ENCODE peak calls at places on chromosomes 16 and 17, in seven cellular contexts. T, R, G, X, C, P and S are unnamed samples.

GRCh38 chr16:20359997-20360396 is 7.5 kb upstream of the UMOD start:
- DNase-seq in P (peak), C (no peak), X (no peak), G (peak), R (no peak), T (no peak), S (no peak)

GRCh38 chr17:83057793-83058477 is 21.5 kb upstream of the METRNL start:
- DNase-seq in P (peak), T (no peak), C (no peak), G (no peak), X (no peak), R (peak), S (no peak)

GRCh38 chr17:78759203-78759968 is 22.7 kb downstream of the CYTH1 start:
- DNase-seq in T (peak), X (peak), R (no peak), G (no peak), P (no peak), C (no peak), S (no peak)

GRCh38 chr16:80591071-80591935 is 50.5 kb downstream of the DYNLRB2 start:
- DNase-seq in T (no peak), C (no peak), P (no peak), R (no peak), G (no peak), X (no peak), S (no peak)

GRCh38 chr17:53390575-53390974 is 432.2 kb upstream of the KIF2B start:
- DNase-seq in G (no peak), X (no peak), P (no peak), C (no peak), T (no peak), R (no peak), S (no peak)

GRCh38 chr17:49508061-49508865 is 13.2 kb downstream of the NGFR start:
- DNase-seq in C (no peak), T (no peak), P (peak), X (peak), R (no peak), G (no peak), S (peak)

GRCh38 chr16:74951676-74952075 is 33.2 kb downstream of the WDR59 start:
- DNase-seq in R (no peak), P (no peak), X (no peak), T (peak), G (no peak), C (no peak), S (no peak)

GRCh38 chr17:4945944-4946280 is 2.4 kb downstream of the PFN1 start:
- DNase-seq in R (no peak), P (no peak), G (no peak), X (no peak), T (no peak), C (no peak), S (no peak)

GRCh38 chr16:25689137-25689836 is 2.5 kb upstream of the HS3ST4 start:
- DNase-seq in R (no peak), G (no peak), P (no peak), T (no peak), X (no peak), C (no peak), S (no peak)

GRCh38 chr17:5121186-5121841 is 5.5 kb downstream of the USP6 start:
- DNase-seq in C (no peak), T (no peak), X (no peak), G (no peak), P (no peak), R (peak), S (no peak)

GRCh38 chr16:49528035-49528434 is 154.4 kb downstream of the C16orf78 start:
- DNase-seq in T (peak), P (no peak), G (no peak), R (no peak), C (no peak), X (peak), S (no peak)

GRCh38 chr16:69309316-69309715 is 1.8 kb upstream of the VPS4A start:
- DNase-seq in C (no peak), X (no peak), R (no peak), G (no peak), P (no peak), T (no peak), S (no peak)

GRCh38 chr17:74994440-74994839 is 7.0 kb downstream of the CDR2L start:
- DNase-seq in X (peak), G (no peak), C (no peak), R (no peak), T (no peak), P (no peak), S (no peak)

GRCh38 chr17:48014603-48015037 is 23.0 kb downstream of the COPZ2 start:
- DNase-seq in T (no peak), G (peak), C (no peak), R (no peak), X (no peak), P (no peak), S (no peak)

GRCh38 chr17:13931111-13931526 is 138.2 kb upstream of the COX10 start:
- DNase-seq in R (no peak), T (peak), P (no peak), X (peak), C (no peak), G (no peak), S (no peak)

GRCh38 chr17:50372222-50372621 is 762 bp downstream of the MRPL27 start:
- DNase-seq in G (no peak), P (no peak), T (no peak), R (no peak), C (no peak), X (no peak), S (no peak)

GRCh38 chr17:33492731-33493260 is 199.7 kb upstream of the ASIC2 start:
- DNase-seq in P (no peak), X (no peak), G (no peak), R (no peak), T (no peak), C (no peak), S (no peak)

GRCh38 chr17:75473246-75473645 is 16.8 kb downstream of the TMEM94 start:
- DNase-seq in P (no peak), T (no peak), X (no peak), C (no peak), G (no peak), R (no peak), S (no peak)

GRCh38 chr17:56076980-56077379 is 76.3 kb upstream of the ANKFN1 start:
- DNase-seq in T (no peak), G (no peak), R (no peak), P (no peak), X (no peak), C (no peak), S (no peak)

GRCh38 chr17:30808785-30809286 is 15.7 kb downstream of the CRLF3 start:
- DNase-seq in P (no peak), T (no peak), G (no peak), R (no peak), X (no peak), C (no peak), S (no peak)

GRCh38 chr16:57185446-57185944 is 344 bp downstream of the PSME3IP1 start:
- DNase-seq in X (peak), P (peak), G (peak), T (peak), C (peak), R (peak), S (peak)

GRCh38 chr17:31787857-31788570 is 71.0 kb downstream of the COPRS start:
- DNase-seq in P (no peak), X (peak), T (peak), G (no peak), R (peak), C (peak), S (peak)

GRCh38 chr17:12522743-12523181 is 142.9 kb upstream of the MYOCD start:
- DNase-seq in X (peak), P (peak), R (no peak), C (no peak), T (no peak), G (no peak), S (peak)

GRCh38 chr17:69060835-69061234 is at the start of gene ABCA9:
- DNase-seq in X (peak), R (no peak), P (no peak), G (no peak), C (no peak), T (no peak), S (no peak)

GRCh38 chr17:77182205-77182604 is 41.4 kb downstream of the SEC14L1 start:
- DNase-seq in C (no peak), G (no peak), P (no peak), R (no peak), T (no peak), X (no peak), S (no peak)

GRCh38 chr16:6682142-6682811 is 650.4 kb upstream of the RBFOX1 start:
- DNase-seq in G (peak), R (no peak), P (peak), T (peak), X (no peak), C (no peak), S (no peak)

GRCh38 chr17:61303334-61304096 is 96.1 kb upstream of the TBX2 start:
- DNase-seq in T (no peak), P (no peak), R (peak), X (peak), C (no peak), G (no peak), S (no peak)

GRCh38 chr16:21598676-21599157 is 660 bp upstream of the METTL9 start:
- DNase-seq in P (no peak), R (no peak), C (no peak), T (no peak), G (peak), X (no peak), S (no peak)

GRCh38 chr17:82378741-82379021 is 7.1 kb downstream of the UTS2R start:
- DNase-seq in P (no peak), G (no peak), X (no peak), T (no peak), C (no peak), R (no peak), S (no peak)

GRCh38 chr16:48607056-48607825 is 2.7 kb downstream of the N4BP1 start:
- DNase-seq in G (no peak), X (peak), P (peak), C (no peak), R (no peak), T (no peak), S (peak)

GRCh38 chr16:88468289-88469129 is 15.4 kb downstream of the ZFPM1 start:
- DNase-seq in P (peak), R (no peak), C (no peak), T (no peak), G (peak), X (peak), S (no peak)

GRCh38 chr17:10135539-10136257 is 62.7 kb downstream of the GAS7 start:
- DNase-seq in R (no peak), T (peak), X (peak), P (no peak), C (no peak), G (no peak), S (peak)

GRCh38 chr16:57865746-57866528 is 63.6 kb upstream of the KIFC3 start:
- DNase-seq in X (no peak), C (no peak), G (no peak), P (no peak), T (no peak), R (peak), S (no peak)

GRCh38 chr17:42373896-42374295 is 14.3 kb downstream of the STAT3 start:
- DNase-seq in T (no peak), G (no peak), R (no peak), C (no peak), X (no peak), P (no peak), S (no peak)

GRCh38 chr17:66707051-66707450 is 127.9 kb upstream of the CACNG5 start:
- DNase-seq in G (peak), R (peak), P (no peak), C (no peak), X (no peak), T (no peak), S (no peak)

GRCh38 chr16:179431-179830 is 828 bp upstream of the HBQ1 start:
- DNase-seq in C (no peak), P (no peak), T (no peak), G (no peak), X (no peak), R (no peak), S (no peak)

GRCh38 chr16:181668-182021 is 1.4 kb downstream of the HBQ1 start:
- DNase-seq in C (no peak), P (no peak), T (no peak), X (peak), R (no peak), G (no peak), S (no peak)

GRCh38 chr16:180921-181667 is 835 bp downstream of the HBQ1 start:
- DNase-seq in C (no peak), X (peak), T (peak), G (peak), R (peak), P (peak), S (peak)

GRCh38 chr16:177981-178676 is 1.6 kb downstream of the HBA1 start:
- DNase-seq in X (no peak), G (no peak), R (no peak), C (no peak), P (no peak), T (no peak), S (no peak)

GRCh38 chr16:180101-180920 is at the start of gene HBQ1:
- DNase-seq in T (no peak), G (peak), R (no peak), P (peak), X (no peak), C (no peak), S (no peak)
- TF ChIP-seq CTCF in T (no peak), G (peak), R (no peak), P (peak), X (no peak), C (peak), S (peak)

GRCh38 chr17:3935140-3935542 is 18.9 kb upstream of the P2RX1 start:
- DNase-seq in C (no peak), T (peak), G (peak), R (no peak), P (peak), X (peak), S (peak)
- TF ChIP-seq CTCF in C (peak), T (peak), G (peak), R (no peak), P (peak), X (peak), S (peak)

GRCh38 chr17:44919885-44920564 is 4.7 kb upstream of the GFAP start:
- DNase-seq in P (peak), X (peak), T (peak), G (peak), R (peak), C (peak), S (peak)
- TF ChIP-seq CTCF in P (peak), X (peak), T (peak), G (peak), R (peak), C (peak), S (peak)

DNA sequence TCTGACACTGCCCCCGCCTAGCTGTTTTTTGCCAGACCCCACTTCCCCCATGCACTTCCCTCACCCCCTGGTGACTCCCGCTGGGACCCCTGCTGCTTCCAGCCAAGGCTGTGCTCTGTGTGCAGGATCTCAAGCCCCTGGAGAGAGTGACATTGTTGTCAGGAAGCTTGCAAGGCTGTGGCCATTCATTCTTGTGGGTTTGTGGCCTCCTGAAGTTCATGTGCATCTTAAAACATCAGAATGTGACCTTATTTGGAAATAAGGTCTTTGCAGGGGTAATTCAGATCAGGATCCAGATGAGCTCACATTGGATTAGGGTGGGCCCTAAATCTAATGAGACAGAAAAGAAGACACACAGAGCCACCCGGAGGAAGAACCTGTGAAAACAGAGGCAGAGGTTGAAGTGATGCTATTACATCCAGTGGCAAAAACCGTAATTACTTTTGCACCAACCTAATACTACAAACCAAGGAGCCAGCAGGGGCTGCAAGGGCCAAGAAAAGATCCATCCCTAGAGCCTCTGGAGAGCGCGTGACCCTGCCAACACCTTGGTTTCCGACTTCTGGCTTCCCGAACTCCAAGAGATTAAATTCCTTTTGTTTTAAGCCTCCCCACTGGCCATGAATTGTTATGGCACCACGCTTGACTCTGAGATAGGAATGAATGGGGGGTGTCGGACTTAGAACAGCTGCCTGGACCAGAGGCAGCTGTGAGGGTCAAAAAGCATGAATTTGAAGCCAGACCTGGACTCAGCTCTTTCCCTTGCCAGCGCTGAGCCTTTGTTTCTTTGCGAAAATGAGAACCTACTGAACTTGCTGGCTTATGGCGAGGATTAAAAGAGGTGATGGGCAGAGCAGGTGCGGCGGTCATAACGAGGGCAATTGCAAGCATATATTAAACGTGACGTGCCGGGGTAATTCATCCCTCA is 75.5 kb downstream of the BMERB1 start:
- DNase-seq in X (peak), T (no peak), P (peak), R (no peak), G (no peak), C (no peak), S (peak)
- TF ChIP-seq CTCF in X (no peak), T (no peak), P (no peak), R (no peak), G (no peak), C (no peak), S (peak)

GRCh38 chr17:28548417-28549130 is 3.9 kb downstream of the UNC119 start:
- DNase-seq in G (no peak), R (no peak), C (no peak), P (no peak), T (no peak), X (no peak), S (no peak)
- TF ChIP-seq CTCF in G (no peak), R (no peak), C (no peak), P (no peak), T (no peak), X (no peak), S (peak)